ENCODE peak calls at places on chromosomes 3 and 15, in nine cellular contexts. F, D, A, X, U, Q, Z, Y and E are unnamed samples.

GRCh38 chr15:29126821-29127461 is 142.7 kb downstream of the NSMCE3 start:
- DNase-seq in F (peak), D (no peak), A (peak), X (no peak), U (no peak), Q (peak), Z (peak), Y (no peak), E (no peak)

GRCh38 chr3:169811606-169812123 is 1.0 kb upstream of the LRRIQ4 start:
- DNase-seq in F (no peak), D (peak), A (no peak), X (no peak), U (no peak), Q (no peak), Z (no peak), Y (peak), E (peak)

GRCh38 chr3:39812537-39812936 is 3.1 kb downstream of the MYRIP start:
- DNase-seq in F (no peak), D (no peak), A (no peak), X (peak), U (no peak), Q (no peak), Z (no peak), Y (no peak), E (no peak)

GRCh38 chr3:186417791-186418190 is 55.8 kb upstream of the DGKG start:
- DNase-seq in F (no peak), D (no peak), A (no peak), X (no peak), U (no peak), Q (peak), Z (no peak), Y (peak), E (peak)

GRCh38 chr15:66754789-66755188 is 52.8 kb downstream of the SMAD6 start:
- DNase-seq in F (no peak), D (no peak), A (no peak), X (no peak), U (no peak), Q (no peak), Z (no peak), Y (no peak), E (no peak)

GRCh38 chr15:80514071-80514780 is 110.0 kb downstream of the ARNT2 start:
- DNase-seq in F (no peak), D (no peak), A (no peak), X (no peak), U (no peak), Q (no peak), Z (no peak), Y (peak), E (no peak)

GRCh38 chr3:125116311-125117069 is 60.7 kb upstream of the HEG1 start:
- DNase-seq in F (no peak), D (peak), A (no peak), X (no peak), U (peak), Q (no peak), Z (no peak), Y (peak), E (peak)

GRCh38 chr3:11566916-11567315 is 76.8 kb downstream of the VGLL4 start:
- DNase-seq in F (no peak), D (no peak), A (no peak), X (no peak), U (no peak), Q (no peak), Z (no peak), Y (no peak), E (no peak)

GRCh38 chr3:19348929-19349564 is 200.7 kb downstream of the KCNH8 start:
- DNase-seq in F (no peak), D (peak), A (no peak), X (no peak), U (no peak), Q (peak), Z (no peak), Y (peak), E (no peak)

GRCh38 chr3:45488581-45488980 is 100.2 kb downstream of the LARS2 start:
- DNase-seq in F (no peak), D (no peak), A (no peak), X (no peak), U (no peak), Q (no peak), Z (no peak), Y (no peak), E (no peak)

GRCh38 chr3:45486926-45487325 is 98.5 kb downstream of the LARS2 start:
- DNase-seq in F (no peak), D (no peak), A (no peak), X (no peak), U (no peak), Q (no peak), Z (no peak), Y (no peak), E (no peak)

GRCh38 chr3:45486136-45486535 is 97.8 kb downstream of the LARS2 start:
- DNase-seq in F (no peak), D (no peak), A (no peak), X (no peak), U (no peak), Q (no peak), Z (no peak), Y (peak), E (no peak)

GRCh38 chr3:45489730-45490309 is 101.4 kb downstream of the LARS2 start:
- DNase-seq in F (no peak), D (no peak), A (no peak), X (no peak), U (no peak), Q (no peak), Z (no peak), Y (no peak), E (no peak)

GRCh38 chr3:45487508-45487907 is 99.1 kb downstream of the LARS2 start:
- DNase-seq in F (no peak), D (no peak), A (no peak), X (no peak), U (no peak), Q (no peak), Z (no peak), Y (no peak), E (no peak)
- TF ChIP-seq CTCF in F (no peak), D (no peak), A (no peak), X (no peak), U (no peak), Q (no peak), Z (no peak), Y (no peak), E (no peak)

GRCh38 chr3:7203969-7204847 is 343.3 kb downstream of the GRM7 start:
- DNase-seq in F (no peak), D (no peak), A (no peak), X (no peak), U (no peak), Q (no peak), Z (no peak), Y (no peak), E (no peak)

GRCh38 chr3:7204848-7205156 is 343.9 kb downstream of the GRM7 start:
- DNase-seq in F (no peak), D (no peak), A (no peak), X (no peak), U (no peak), Q (no peak), Z (no peak), Y (no peak), E (no peak)

GRCh38 chr3:7207928-7208327 is 347.0 kb downstream of the GRM7 start:
- DNase-seq in F (no peak), D (no peak), A (no peak), X (no peak), U (no peak), Q (no peak), Z (no peak), Y (no peak), E (no peak)

GRCh38 chr3:7207092-7207491 is 346.2 kb downstream of the GRM7 start:
- DNase-seq in F (no peak), D (no peak), A (no peak), X (no peak), U (no peak), Q (no peak), Z (no peak), Y (no peak), E (no peak)

DNA sequence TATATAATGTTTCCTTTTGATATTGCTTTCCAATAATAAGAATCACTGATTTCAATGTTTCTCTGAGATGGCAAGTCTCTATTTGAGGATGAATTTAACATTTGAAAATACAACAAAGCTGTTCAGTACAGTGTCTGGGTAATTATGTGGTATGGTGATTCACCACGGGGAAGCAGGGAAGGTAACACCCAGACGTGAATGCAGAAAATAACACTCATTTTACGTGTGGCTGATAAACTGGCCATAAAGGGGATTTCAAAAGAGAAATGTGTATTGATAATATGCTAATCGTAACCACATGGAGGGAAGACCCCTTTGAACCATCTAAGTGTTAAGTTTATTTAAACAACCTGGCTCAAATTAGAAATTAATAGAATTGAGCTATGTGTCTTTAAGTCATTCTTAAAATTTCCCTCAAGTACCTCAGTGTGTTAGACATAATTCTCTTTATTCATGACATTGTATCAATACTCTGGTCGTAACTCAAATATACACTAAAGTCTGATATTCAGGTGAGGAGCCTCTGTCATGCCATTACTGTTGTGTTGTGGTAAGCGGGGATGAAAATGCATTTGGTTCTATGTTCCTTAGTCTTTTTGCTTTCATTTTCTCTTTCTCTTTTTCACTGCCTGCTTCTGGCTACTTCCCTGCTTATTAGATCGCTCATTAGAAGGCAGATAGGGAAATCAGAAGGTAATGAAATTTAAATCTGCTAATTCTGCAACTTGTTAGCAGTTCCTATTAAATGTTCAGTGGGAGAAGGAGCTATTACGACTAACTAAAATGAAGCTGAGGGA is 344.8 kb downstream of the GRM7 start:
- DNase-seq in F (no peak), D (no peak), A (no peak), X (no peak), U (no peak), Q (no peak), Z (no peak), Y (no peak), E (no peak)
- H3K4me3 ChIP-seq in F (peak), D (no peak), A (no peak), X (no peak), U (peak), Q (no peak), Z (peak), Y (no peak), E (no peak)

DNA sequence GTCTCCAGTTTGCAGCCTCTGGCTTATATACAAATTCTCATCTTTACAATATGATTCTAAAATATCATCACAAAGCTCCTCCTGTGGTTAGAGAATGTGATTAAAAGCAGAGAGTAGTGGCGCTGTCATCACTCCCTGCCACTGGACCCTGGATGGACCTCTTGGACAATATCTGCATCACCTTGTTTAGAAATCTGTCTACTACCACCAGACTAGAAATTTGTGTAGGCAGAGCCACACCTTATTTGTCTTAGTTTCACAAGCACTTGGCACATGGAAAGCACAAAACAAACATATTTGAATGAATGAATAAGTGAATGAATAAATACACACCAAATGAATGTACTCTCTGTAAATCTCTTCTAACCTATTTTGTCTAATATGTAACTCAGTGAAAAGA is 68.1 kb downstream of the IMPG2 start:
- DNase-seq in F (no peak), D (peak), A (no peak), X (no peak), U (no peak), Q (peak), Z (no peak), Y (no peak), E (no peak)
- TF ChIP-seq CTCF in F (no peak), D (no peak), A (no peak), X (no peak), U (no peak), Q (no peak), Z (no peak), Y (no peak), E (no peak)

GRCh38 chr3:165196577-165197561 is 685 bp upstream of the SLITRK3 start:
- DNase-seq in F (peak), D (peak), A (no peak), X (no peak), U (no peak), Q (no peak), Z (no peak), Y (peak), E (no peak)
- H3K4me3 ChIP-seq in F (peak), D (peak), A (peak), X (peak), U (peak), Q (peak), Z (peak), Y (peak), E (peak)